ENCODE peak calls at places on chromosomes 2 and 18, in ten cellular contexts. U is Caki2; B is tibial artery; S is NCI-H2081; L is activated effector memory CD4-positive, alpha-beta T cell treated with Interleukin-2 at 50 U/mL for 16 hours; Q is NCI-H1436; K is fibroblast of pulmonary artery; E is T-helper 2 cell; A is right cardiac atrium; D is left ventricle myocardium superior. H is an unnamed sample.

GRCh38 chr2:149990965-149991364 is 403.4 kb upstream of the MMADHC start:
- DNase-seq in U (no peak), B (no peak), S (no peak), L (no peak), Q (no peak), K (no peak), E (no peak), A (no peak), D (no peak), H (no peak)

GRCh38 chr2:234500394-234501006 is 3.6 kb upstream of the ARL4C start:
- DNase-seq in U (peak), B (no peak), S (peak), L (peak), Q (peak), K (peak), E (peak), A (peak), D (peak), H (no peak)

GRCh38 chr2:147826615-147827375 is 18.0 kb upstream of the ACVR2A start:
- DNase-seq in U (no peak), B (no peak), S (no peak), L (no peak), Q (no peak), K (no peak), E (no peak), A (no peak), D (peak), H (peak)

GRCh38 chr2:170455617-170456426 is 259.3 kb upstream of the SP5 start:
- DNase-seq in U (no peak), B (no peak), S (no peak), L (no peak), Q (no peak), K (no peak), E (no peak), A (no peak), D (no peak), H (no peak)

GRCh38 chr2:36322108-36322507 is 33.5 kb upstream of the CRIM1 start:
- DNase-seq in U (no peak), B (no peak), S (no peak), L (no peak), Q (no peak), K (peak), E (no peak), A (no peak), D (no peak), H (no peak)

GRCh38 chr2:33946198-33946597 is 347.1 kb upstream of the FAM98A start:
- DNase-seq in U (peak), B (no peak), S (no peak), L (no peak), Q (no peak), K (no peak), E (no peak), A (no peak), D (no peak), H (no peak)

GRCh38 chr2:30346475-30347169 is 100.4 kb upstream of the LCLAT1 start:
- DNase-seq in U (no peak), B (peak), S (no peak), L (no peak), Q (no peak), K (peak), E (no peak), A (peak), D (peak), H (peak)

GRCh38 chr18:41389936-41390667 is 564.9 kb upstream of the PIK3C3 start:
- DNase-seq in U (no peak), B (no peak), S (no peak), L (no peak), Q (peak), K (no peak), E (no peak), A (no peak), D (no peak), H (no peak)

GRCh38 chr2:98911376-98912154 is 24.5 kb downstream of the CRACDL start:
- DNase-seq in U (no peak), B (peak), S (no peak), L (no peak), Q (no peak), K (peak), E (no peak), A (no peak), D (no peak), H (peak)

GRCh38 chr2:33015421-33016142 is 68.8 kb downstream of the LTBP1 start:
- DNase-seq in U (peak), B (no peak), S (no peak), L (no peak), Q (no peak), K (peak), E (no peak), A (no peak), D (no peak), H (no peak)

GRCh38 chr2:51649366-51649765 is 617.4 kb upstream of the NRXN1 start:
- DNase-seq in U (no peak), B (no peak), S (no peak), L (no peak), Q (no peak), K (no peak), E (no peak), A (no peak), D (no peak), H (no peak)

H was measured in posterior cingulate gyrus.